ENCODE peak calls at places on chromosomes 2 and 18, in nine cellular contexts. I is CD4-positive, alpha-beta memory T cell; S is GM20000; M is activated gamma-delta T cell treated with Interleukin-2 at 50 U/mL for 16 hours; A is activated CD8-positive, alpha-beta T cell treated with anti-CD3 and anti-CD28 coated beads for 36 hours; D is suprapubic skin; N is choroid plexus epithelial cell; J is adrenal gland; U is mesothelial cell of epicardium. L is an unnamed sample.

GRCh38 chr2:188884051-188884450 is 90.1 kb upstream of the COL3A1 start:
- DNase-seq in I (no peak), J (no peak), S (no peak), U (no peak), A (no peak), N (peak), D (no peak), M (no peak), L (no peak)

GRCh38 chr2:154195644-154196221 is 324.0 kb downstream of the GALNT13 start:
- DNase-seq in I (no peak), N (no peak), J (no peak), M (no peak), A (no peak), S (no peak), U (no peak), D (no peak), L (no peak)

GRCh38 chr2:159557437-159558034 is 58.8 kb downstream of the BAZ2B start:
- DNase-seq in A (no peak), D (no peak), M (no peak), I (no peak), J (no peak), N (peak), U (no peak), S (no peak), L (peak)

GRCh38 chr2:71749671-71750101 is 296.3 kb downstream of the DYSF start:
- DNase-seq in D (no peak), J (peak), U (no peak), I (no peak), M (no peak), S (peak), N (peak), A (no peak), L (no peak)

GRCh38 chr2:76083248-76083647 is 372.5 kb upstream of the GCFC2 start:
- DNase-seq in A (no peak), J (no peak), M (no peak), N (no peak), D (no peak), S (no peak), I (no peak), U (no peak), L (no peak)

GRCh38 chr2:174166261-174166660 is 82.1 kb downstream of the OLA1 start:
- DNase-seq in I (no peak), J (no peak), A (no peak), U (no peak), D (no peak), M (no peak), S (no peak), N (peak), L (no peak)

GRCh38 chr18:621181-621580 is 24.4 kb downstream of the CLUL1 start:
- DNase-seq in D (no peak), I (no peak), M (no peak), U (no peak), J (no peak), N (peak), A (no peak), S (no peak), L (no peak)

GRCh38 chr2:233288663-233289062 is 19.0 kb upstream of the SAG start:
- DNase-seq in A (no peak), S (no peak), I (no peak), D (no peak), M (no peak), J (no peak), N (peak), U (no peak), L (no peak)

GRCh38 chr2:12817870-12818269 is 101.1 kb downstream of the TRIB2 start:
- DNase-seq in U (no peak), D (no peak), S (no peak), N (no peak), A (no peak), J (no peak), I (no peak), M (no peak), L (no peak)

GRCh38 chr2:127003028-127003800 is 103.7 kb downstream of the BIN1 start:
- DNase-seq in I (no peak), M (no peak), D (no peak), J (no peak), S (no peak), A (no peak), U (no peak), N (no peak), L (no peak)

GRCh38 chr2:20229322-20230201 is 4.6 kb upstream of the SDC1 start:
- DNase-seq in J (no peak), U (peak), M (no peak), N (peak), A (no peak), I (no peak), S (no peak), D (peak), L (peak)

GRCh38 chr2:231680992-231681852 is 27.1 kb upstream of the PTMA start:
- DNase-seq in S (peak), U (peak), D (no peak), N (peak), J (peak), M (no peak), I (no peak), A (no peak), L (peak)

GRCh38 chr2:79159030-79159429 is 523 bp downstream of the REG3A start:
- DNase-seq in I (no peak), S (no peak), D (no peak), A (no peak), J (no peak), N (no peak), M (no peak), U (no peak), L (no peak)

GRCh38 chr2:169363570-169364150 is 1.3 kb upstream of the LRP2 start:
- DNase-seq in U (peak), M (no peak), N (peak), S (peak), J (peak), I (no peak), A (peak), D (no peak), L (peak)

GRCh38 chr2:105328281-105329196 is 996 bp downstream of the TGFBRAP1 start:
- DNase-seq in U (no peak), I (no peak), N (peak), D (no peak), S (peak), A (peak), J (peak), M (peak), L (no peak)

GRCh38 chr2:76895469-76895868 is 626.7 kb downstream of the LRRTM4 start:
- DNase-seq in I (no peak), M (no peak), A (no peak), J (peak), S (no peak), U (no peak), D (no peak), N (peak), L (no peak)

GRCh38 chr2:159072795-159073194 is 104.4 kb downstream of the TANC1 start:
- DNase-seq in S (no peak), J (no peak), A (no peak), N (peak), M (no peak), D (no peak), I (no peak), U (no peak), L (no peak)

GRCh38 chr2:66501267-66501666 is 66.3 kb downstream of the MEIS1 start:
- DNase-seq in J (no peak), U (no peak), I (no peak), N (no peak), D (no peak), S (no peak), A (no peak), M (no peak), L (no peak)

GRCh38 chr18:13392029-13392750 is 173.6 kb downstream of the LDLRAD4 start:
- DNase-seq in N (no peak), J (no peak), U (no peak), M (no peak), A (no peak), D (peak), I (no peak), S (no peak), L (no peak)

GRCh38 chr2:72980535-72981217 is 63.4 kb downstream of the EMX1 start:
- DNase-seq in I (no peak), U (no peak), M (no peak), D (no peak), J (no peak), N (no peak), S (no peak), A (no peak), L (no peak)

GRCh38 chr18:2826581-2826980 is 20.2 kb upstream of the EMILIN2 start:
- DNase-seq in N (peak), S (no peak), U (no peak), D (no peak), M (no peak), A (no peak), J (peak), I (no peak), L (no peak)

GRCh38 chr18:79401494-79402208 is 5.9 kb downstream of the NFATC1 start:
- DNase-seq in I (peak), N (no peak), D (no peak), A (no peak), U (no peak), S (no peak), J (no peak), M (no peak), L (no peak)

GRCh38 chr2:95734976-95735890 is 143.4 kb downstream of the TRIM43 start:
- DNase-seq in J (peak), I (no peak), U (no peak), D (no peak), A (no peak), S (no peak), N (no peak), M (no peak), L (no peak)

GRCh38 chr2:24280161-24280560 is 80.2 kb downstream of the ITSN2 start:
- DNase-seq in I (no peak), A (no peak), S (no peak), U (no peak), N (no peak), M (no peak), D (no peak), J (no peak), L (no peak)

GRCh38 chr2:100935372-100935752 is 66.7 kb upstream of the RPL31 start:
- DNase-seq in M (no peak), N (peak), D (no peak), A (no peak), U (no peak), S (no peak), J (no peak), I (no peak), L (no peak)

GRCh38 chr2:47088371-47089082 is 66.6 kb downstream of the STPG4 start:
- DNase-seq in J (peak), I (no peak), D (no peak), N (peak), U (no peak), A (no peak), M (no peak), S (no peak), L (peak)

GRCh38 chr2:176284451-176285049 is 15.3 kb downstream of the MTX2 start:
- DNase-seq in U (no peak), A (no peak), N (no peak), S (no peak), J (no peak), D (no peak), M (no peak), I (no peak), L (no peak)

GRCh38 chr18:30387401-30387800 is 655.1 kb downstream of the DSC3 start:
- DNase-seq in N (no peak), J (no peak), S (no peak), M (no peak), I (no peak), D (no peak), A (no peak), U (no peak), L (no peak)

GRCh38 chr2:127105656-127106456 is 1.1 kb downstream of the BIN1 start:
- DNase-seq in U (peak), I (peak), M (no peak), N (peak), A (no peak), S (no peak), D (peak), J (peak), L (peak)

GRCh38 chr2:146209842-146210275 is 1635.0 kb upstream of the ACVR2A start:
- DNase-seq in U (no peak), D (no peak), M (no peak), A (no peak), N (no peak), S (no peak), I (no peak), J (no peak), L (no peak)

GRCh38 chr2:23567382-23567781 is 182.4 kb downstream of the KLHL29 start:
- DNase-seq in N (no peak), M (no peak), I (no peak), D (no peak), A (no peak), J (no peak), U (no peak), S (no peak), L (no peak)

GRCh38 chr2:239927424-239927981 is 97.6 kb downstream of the NDUFA10 start:
- DNase-seq in M (peak), S (no peak), I (peak), N (peak), J (peak), U (peak), D (peak), A (peak), L (peak)

GRCh38 chr2:95551055-95551568 is 40.7 kb upstream of the TRIM43 start:
- DNase-seq in N (no peak), M (no peak), J (no peak), I (no peak), U (no peak), S (no peak), D (no peak), A (no peak), L (no peak)

GRCh38 chr18:45009766-45010165 is 329.1 kb downstream of the SETBP1 start:
- DNase-seq in N (no peak), U (no peak), A (no peak), M (no peak), J (no peak), I (no peak), S (no peak), D (no peak), L (no peak)

GRCh38 chr18:21264651-21265050 is 22.6 kb downstream of the GREB1L start:
- DNase-seq in I (no peak), S (no peak), N (no peak), M (no peak), J (no peak), D (no peak), A (no peak), U (no peak), L (no peak)

GRCh38 chr2:127051780-127052067 is 55.2 kb downstream of the BIN1 start:
- DNase-seq in I (no peak), M (no peak), N (no peak), U (no peak), A (no peak), D (peak), J (no peak), S (no peak), L (no peak)

GRCh38 chr18:23498877-23499570 is 4.3 kb upstream of the RMC1 start:
- DNase-seq in S (peak), J (peak), U (peak), A (peak), I (peak), D (peak), N (peak), M (peak), L (peak)

GRCh38 chr2:7736646-7737305 is 819.6 kb downstream of the RNF144A start:
- DNase-seq in J (no peak), I (no peak), M (no peak), D (no peak), A (no peak), S (no peak), U (no peak), N (no peak), L (no peak)

GRCh38 chr2:134137182-134137595 is 116.7 kb upstream of the MGAT5 start:
- DNase-seq in A (peak), J (peak), I (no peak), N (peak), M (no peak), S (no peak), U (no peak), D (no peak), L (no peak)

L was measured in H9.